ENCODE peak calls at places on chromosome 1, in six cellular contexts. B is breast epithelium, M is fibroblast of the conjunctiva, U is HEK293T, X is NCI-H2107, V is endothelial cell. Q is an unnamed sample.

GRCh38 chr1:14924455-14925325 is 228.9 kb upstream of the TMEM51 start:
- DNase-seq in B (peak; percentile 52), M (no peak), U (peak; percentile 60), X (no peak), V (peak; percentile 53), Q (no peak)

GRCh38 chr1:5552787-5553484 is 439.3 kb downstream of the NPHP4 start:
- DNase-seq in B (no peak), M (no peak), U (no peak), X (no peak), V (no peak), Q (no peak)

GRCh38 chr1:97680460-97680859 is 240.4 kb downstream of the DPYD start:
- DNase-seq in B (no peak), M (no peak), U (no peak), X (no peak), V (no peak), Q (no peak)

GRCh38 chr1:27238032-27238431 is 3.6 kb downstream of the WDTC1 start:
- DNase-seq in B (no peak), M (no peak), U (no peak), X (no peak), V (no peak), Q (no peak)

GRCh38 chr1:244296447-244296846 is 155.3 kb downstream of the ADSS2 start:
- DNase-seq in B (no peak), M (no peak), U (no peak), X (no peak), V (peak; percentile 15), Q (no peak)

GRCh38 chr1:197268012-197268411 is at the start of gene CRB1:
- DNase-seq in B (no peak), M (no peak), U (peak; percentile 28), X (no peak), V (no peak), Q (peak; percentile 2)

GRCh38 chr1:98781906-98782305 is 120.4 kb downstream of the SNX7 start:
- DNase-seq in B (no peak), M (no peak), U (no peak), X (no peak), V (no peak), Q (no peak)

GRCh38 chr1:59730759-59731478 is 83.8 kb upstream of the HOOK1 start:
- DNase-seq in B (peak; percentile 47), M (peak; percentile 75), U (no peak), X (no peak), V (no peak), Q (peak; percentile 67)

GRCh38 chr1:175095978-175096611 is 28.5 kb downstream of the TNN start:
- DNase-seq in B (no peak), M (no peak), U (no peak), X (no peak), V (no peak), Q (no peak)

GRCh38 chr1:18722270-18722669 is 91.6 kb downstream of the PAX7 start:
- DNase-seq in B (no peak), M (no peak), U (no peak), X (no peak), V (no peak), Q (no peak)

GRCh38 chr1:168348146-168348709 is 67.6 kb downstream of the TBX19 start:
- DNase-seq in B (no peak), M (no peak), U (no peak), X (no peak), V (no peak), Q (peak; percentile 58)

GRCh38 chr1:33140153-33141149 is 41.4 kb downstream of the TRIM62 start:
- DNase-seq in B (no peak), M (no peak), U (no peak), X (peak; percentile 40), V (no peak), Q (peak; percentile 37)

GRCh38 chr1:119653839-119654170 is 5.7 kb upstream of the ZNF697 start:
- DNase-seq in B (no peak), M (no peak), U (no peak), X (no peak), V (no peak), Q (no peak)

GRCh38 chr1:68459091-68459490 is 9.3 kb upstream of the RPE65 start:
- DNase-seq in B (no peak), M (no peak), U (no peak), X (no peak), V (no peak), Q (no peak)

GRCh38 chr1:94394247-94394646 is 23.9 kb upstream of the ABCD3 start:
- DNase-seq in B (no peak), M (no peak), U (no peak), X (no peak), V (no peak), Q (no peak)

GRCh38 chr1:46520063-46520911 is 30.7 kb downstream of the DMBX1 start:
- DNase-seq in B (no peak), M (peak; percentile 28), U (no peak), X (peak; percentile 40), V (no peak), Q (peak; percentile 76)

GRCh38 chr1:98051065-98051675 is 130.3 kb upstream of the DPYD start:
- DNase-seq in B (peak; percentile 53), M (peak; percentile 68), U (peak; percentile 53), X (peak; percentile 43), V (peak; percentile 78), Q (peak; percentile 82)

Q was measured in SJCRH30.